ENCODE peak calls at places on chromosome 11, in ten cellular contexts. E, M, Z, R, S, H, J, F, B and W are unnamed samples.

GRCh38 chr11:125343086-125343731 is 152.9 kb downstream of the FEZ1 start:
- DNase-seq in Z (no peak), J (no peak), B (no peak), F (no peak), S (peak; percentile 13), H (no peak), M (no peak), E (no peak), R (no peak), W (no peak)

GRCh38 chr11:69014084-69014935 is 1.3 kb upstream of the MRGPRF start:
- DNase-seq in J (no peak), M (peak; percentile 65), F (peak; percentile 73), Z (no peak), S (no peak), E (no peak), R (no peak), B (no peak), H (no peak), W (no peak)

GRCh38 chr11:9660886-9661285 is 3.0 kb upstream of the SWAP70 start:
- DNase-seq in H (no peak), Z (no peak), F (no peak), M (no peak), J (peak; percentile 17), B (peak; percentile 89), S (no peak), R (no peak), E (no peak), W (no peak)

GRCh38 chr11:16326679-16327297 is 29.6 kb downstream of the SOX6 start:
- DNase-seq in Z (no peak), M (no peak), E (no peak), B (no peak), R (no peak), F (no peak), H (no peak), S (no peak), J (peak; percentile 6), W (no peak)

GRCh38 chr11:60396382-60396781 is at the start of gene MS4A14:
- DNase-seq in M (no peak), E (no peak), Z (no peak), H (no peak), B (no peak), J (no peak), F (no peak), R (no peak), S (no peak), W (no peak)

GRCh38 chr11:128516467-128516778 is 70.9 kb downstream of the ETS1 start:
- DNase-seq in R (no peak), M (no peak), S (no peak), F (no peak), Z (no peak), B (no peak), J (no peak), E (no peak), H (no peak), W (no peak)

GRCh38 chr11:128522943-128523518 is 64.3 kb downstream of the ETS1 start:
- DNase-seq in H (no peak), E (no peak), M (no peak), S (no peak), Z (no peak), J (no peak), F (no peak), R (no peak), B (no peak), W (peak; percentile 15)

GRCh38 chr11:118691926-118692830 is 12.7 kb upstream of the TREH start:
- DNase-seq in S (no peak), F (no peak), E (peak; percentile 46), B (peak; percentile 97), M (peak; percentile 23), R (peak; percentile 31), Z (no peak), J (peak; percentile 95), H (peak; percentile 88), W (peak; percentile 99)

GRCh38 chr11:26971961-26972360 is 22.0 kb upstream of the FIBIN start:
- DNase-seq in H (no peak), M (no peak), Z (no peak), S (no peak), F (no peak), B (peak; percentile 70), R (no peak), J (peak; percentile 29), E (no peak), W (no peak)

GRCh38 chr11:4576880-4577279 is 4.7 kb upstream of the OR52I2 start:
- DNase-seq in M (no peak), E (no peak), B (no peak), J (no peak), H (no peak), S (no peak), F (no peak), R (no peak), Z (no peak), W (no peak)

GRCh38 chr11:110479445-110480101 is 49.8 kb downstream of the FDX1 start:
- DNase-seq in R (peak; percentile 56), J (peak; percentile 62), E (no peak), B (peak; percentile 29), S (no peak), H (no peak), F (no peak), M (no peak), Z (no peak), W (no peak)

GRCh38 chr11:43943931-43944751 is 1.7 kb downstream of the C11orf96 start:
- DNase-seq in R (peak; percentile 21), F (no peak), E (peak; percentile 25), S (peak; percentile 53), M (no peak), J (peak; percentile 84), H (no peak), B (no peak), Z (no peak), W (peak; percentile 61)

GRCh38 chr11:13298765-13299164 is 21.2 kb downstream of the BMAL1 start:
- DNase-seq in J (no peak), Z (no peak), R (no peak), B (no peak), H (no peak), E (no peak), M (no peak), F (no peak), S (no peak), W (no peak)

DNA sequence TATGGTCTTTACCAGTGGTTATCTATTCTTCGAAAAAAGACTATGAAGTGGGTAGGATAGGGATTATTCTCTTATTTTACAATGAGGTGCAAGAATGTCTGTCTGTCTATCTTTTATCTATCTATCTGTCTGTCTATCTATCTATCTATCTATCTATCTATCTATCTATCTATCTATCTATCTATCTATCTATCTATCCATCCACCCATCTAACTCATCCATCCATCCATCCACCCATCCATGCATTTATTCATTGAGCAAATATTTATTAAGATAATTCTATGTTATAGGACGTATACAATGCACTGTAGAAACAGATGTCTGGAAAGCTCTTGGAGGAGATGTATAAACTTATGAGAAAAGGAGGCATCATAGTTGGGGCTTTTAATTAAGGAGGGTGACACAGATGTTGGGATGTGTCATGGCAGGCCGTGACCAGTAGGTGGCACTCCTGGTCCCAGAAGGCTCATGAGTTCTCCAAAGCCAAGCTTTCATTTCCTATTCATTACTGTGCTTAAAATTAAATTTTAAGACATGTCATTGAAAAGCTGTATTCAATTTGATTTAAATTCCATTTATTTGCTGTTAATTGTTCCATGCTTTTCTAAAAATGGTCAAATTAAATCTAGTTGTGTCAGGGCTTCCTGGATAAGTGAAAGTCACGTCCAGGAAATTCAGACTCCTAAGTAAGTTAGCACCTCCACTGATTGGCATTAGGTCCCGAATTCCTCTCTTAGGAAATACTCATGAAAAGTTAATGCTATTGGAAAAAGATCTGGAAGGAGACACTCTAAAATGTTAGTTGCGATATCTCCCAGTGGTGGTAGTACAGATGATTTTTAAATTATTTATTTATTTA is 19.0 kb upstream of the E2F8 start:
- DNase-seq in H (no peak), E (peak; percentile 24), M (peak; percentile 75), F (peak; percentile 57), B (peak; percentile 57), R (peak; percentile 71), Z (peak; percentile 66), J (peak; percentile 36), S (peak; percentile 69), W (peak; percentile 56)
- H3K4me3 ChIP-seq in H (no peak overlapping the region), E (no peak overlapping the region), M (no peak overlapping the region), F (no peak overlapping the region), B (no peak overlapping the region), R (no peak overlapping the region), Z (no peak overlapping the region), J (no peak overlapping the region), S (peak overlapping the region; percentile 31), W (peak overlapping the region; percentile 23)

DNA sequence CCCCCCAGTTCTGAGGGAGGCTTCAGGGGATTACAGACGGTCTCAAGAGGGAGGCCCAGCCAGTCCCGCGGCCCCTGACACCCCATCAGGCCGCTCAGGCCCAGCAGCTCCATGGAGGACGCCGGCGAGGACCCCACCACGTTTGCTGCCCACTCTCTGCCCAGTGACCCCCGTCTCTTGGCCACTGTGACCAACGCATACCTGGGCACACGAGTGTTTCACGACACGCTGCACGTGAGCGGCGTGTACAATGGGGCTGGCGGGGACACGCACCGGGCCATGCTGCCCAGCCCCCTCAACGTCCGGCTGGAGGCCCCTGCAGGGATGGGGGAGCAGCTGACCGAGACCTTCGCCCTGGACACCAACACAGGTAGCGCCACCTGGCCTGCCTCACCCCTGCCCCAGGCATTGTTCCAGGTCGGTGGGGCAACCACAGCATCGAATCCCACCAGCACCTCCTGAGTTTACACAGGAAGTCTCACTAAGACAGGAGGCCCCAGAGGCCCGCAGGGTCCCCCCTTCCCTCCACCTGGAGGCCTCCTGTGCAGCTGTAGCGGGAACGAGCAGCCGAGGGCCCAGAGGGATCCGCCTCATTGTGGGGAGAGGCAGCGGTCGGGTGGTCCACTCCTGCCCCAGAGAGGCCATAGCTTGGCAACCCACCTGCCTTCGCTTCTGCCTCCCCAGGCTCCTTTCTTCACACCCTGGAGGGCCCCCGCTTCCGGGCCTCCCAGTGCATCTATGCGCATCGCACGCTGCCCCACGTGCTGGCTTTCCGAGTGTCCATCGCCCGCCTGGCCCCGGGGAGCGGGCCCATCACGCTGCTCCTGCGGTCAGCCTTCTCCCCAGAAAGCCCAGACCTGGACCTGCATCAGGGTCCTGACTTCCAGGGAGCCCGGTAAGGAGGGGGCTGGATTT is 1.0 kb downstream of the PGGHG start:
- DNase-seq in J (no peak), R (no peak), B (no peak), M (peak; percentile 13), F (peak; percentile 21), E (no peak), H (no peak), Z (peak; percentile 39), S (peak; percentile 46), W (no peak)
- H3K4me3 ChIP-seq in J (no peak overlapping the region), R (peak overlapping the region; percentile 41), B (no peak overlapping the region), M (peak overlapping the region; percentile 82), F (peak overlapping the region; percentile 69), E (peak overlapping the region; percentile 62), H (no peak overlapping the region), Z (peak overlapping the region; percentile 8), S (peak overlapping the region; percentile 77), W (peak overlapping the region; percentile 43)

DNA sequence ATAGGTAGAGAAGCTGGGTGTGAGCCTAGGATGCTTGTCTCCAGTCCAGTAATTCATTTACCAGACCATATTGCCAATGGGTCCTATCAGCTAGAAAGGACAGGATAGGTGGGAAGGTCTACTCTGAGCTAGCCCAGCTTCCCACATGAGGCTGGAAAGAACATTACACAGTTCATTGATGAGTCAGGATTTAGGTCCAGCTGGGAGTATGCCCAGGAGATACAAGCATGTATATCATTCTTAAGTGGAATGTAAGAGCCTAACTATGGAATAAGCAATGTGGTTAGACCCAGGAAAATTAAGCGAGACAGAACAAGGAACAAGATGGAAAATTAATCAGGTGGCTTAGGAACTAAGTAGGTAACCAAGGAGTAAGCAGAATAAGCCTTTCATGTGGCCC is 59.0 kb upstream of the TBCEL start:
- DNase-seq in H (no peak), F (no peak), B (peak; percentile 47), E (no peak), M (no peak), S (no peak), R (peak; percentile 11), Z (no peak), J (peak; percentile 30), W (no peak)
- H3K4me3 ChIP-seq in H (no peak overlapping the region), F (no peak overlapping the region), B (no peak overlapping the region), E (no peak overlapping the region), M (no peak overlapping the region), S (no peak overlapping the region), R (no peak overlapping the region), Z (no peak overlapping the region), J (no peak overlapping the region), W (no peak overlapping the region)

GRCh38 chr11:113877673-113878060 is 2.3 kb upstream of the USP28 start:
- DNase-seq in J (no peak), R (no peak), Z (no peak), F (no peak), E (no peak), S (no peak), M (no peak), H (no peak), B (no peak), W (no peak)
- H3K4me3 ChIP-seq in J (no peak overlapping the region), R (no peak overlapping the region), Z (no peak overlapping the region), F (no peak overlapping the region), E (no peak overlapping the region), S (no peak overlapping the region), M (no peak overlapping the region), H (no peak overlapping the region), B (no peak overlapping the region), W (no peak overlapping the region)